ENCODE peak calls at places on chromosomes 3 and 15, in four cellular contexts. W is right atrium auricular region, D is endothelial cell of umbilical vein, J is WERI-Rb-1. L is an unnamed sample.

GRCh38 chr3:187737401-187738088 is 7.7 kb downstream of the BCL6 start:
- DNase-seq in J (peak; percentile 36), D (peak; percentile 79), W (peak; percentile 87), L (peak; percentile 82)

GRCh38 chr3:96996009-96996408 is 181.6 kb downstream of the EPHA6 start:
- DNase-seq in J (no peak), W (no peak), D (no peak), L (no peak)

GRCh38 chr3:197926418-197926817 is 23.6 kb upstream of the RPL35A start:
- DNase-seq in W (no peak), D (no peak), J (no peak), L (peak; percentile 83)

GRCh38 chr3:104291878-104292277 is 1074.8 kb upstream of the ALCAM start:
- DNase-seq in W (no peak), J (no peak), D (no peak), L (no peak)

GRCh38 chr3:150128126-150128525 is 157.4 kb upstream of the PFN2 start:
- DNase-seq in D (no peak), J (no peak), W (no peak), L (no peak)

GRCh38 chr15:90004671-90005070 is 3.5 kb downstream of the ZNF710 start:
- DNase-seq in W (peak; percentile 81), J (no peak), D (peak; percentile 50), L (no peak)

GRCh38 chr3:51703776-51704510 is 2.9 kb upstream of the GRM2 start:
- DNase-seq in J (no peak), W (no peak), D (no peak), L (no peak)

GRCh38 chr3:33134026-33134625 is 20.3 kb downstream of the CRTAP start:
- DNase-seq in D (peak; percentile 69), W (no peak), J (no peak), L (no peak)

GRCh38 chr3:32451049-32451659 is 51.5 kb downstream of the CMTM6 start:
- DNase-seq in J (no peak), W (no peak), D (no peak), L (no peak)

GRCh38 chr3:191085091-191085490 is 114.0 kb upstream of the OSTN start:
- DNase-seq in D (no peak), W (no peak), J (no peak), L (no peak)

GRCh38 chr3:194075802-194076460 is 60.0 kb upstream of the HES1 start:
- DNase-seq in D (no peak), J (no peak), W (no peak), L (peak; percentile 55)

GRCh38 chr3:39180546-39181346 is 11.6 kb downstream of the XIRP1 start:
- DNase-seq in J (peak; percentile 89), W (peak; percentile 96), D (peak; percentile 71), L (peak; percentile 95)

DNA sequence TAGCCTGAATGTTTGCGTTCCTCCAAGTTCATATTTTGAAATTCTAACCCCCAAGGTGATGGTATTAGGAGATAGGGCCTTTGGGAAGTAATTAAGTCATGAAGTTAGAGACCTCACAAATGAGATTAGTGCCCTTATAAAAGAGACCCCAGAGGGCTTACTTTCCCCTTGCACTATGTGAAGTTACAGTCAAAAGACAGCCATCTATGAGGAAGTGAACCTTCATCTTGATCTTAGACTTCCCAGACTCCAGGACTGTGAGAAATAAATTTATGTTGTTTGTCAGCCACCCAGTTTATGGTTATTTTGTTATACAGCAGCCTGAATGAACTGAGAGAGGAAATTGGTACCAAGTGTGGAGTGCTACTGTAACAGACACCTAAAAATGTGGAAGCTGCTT is 74.4 kb downstream of the DAPK2 start:
- DNase-seq in W (no peak), J (no peak), D (no peak), L (no peak)
- H3K9me3 ChIP-seq in W (no peaks in the 10 kb centered on the region), J (no peaks in the 10 kb centered on the region), D (no peaks in the 10 kb centered on the region), L (peaks cover 12% of the 10 kb centered on the region)

DNA sequence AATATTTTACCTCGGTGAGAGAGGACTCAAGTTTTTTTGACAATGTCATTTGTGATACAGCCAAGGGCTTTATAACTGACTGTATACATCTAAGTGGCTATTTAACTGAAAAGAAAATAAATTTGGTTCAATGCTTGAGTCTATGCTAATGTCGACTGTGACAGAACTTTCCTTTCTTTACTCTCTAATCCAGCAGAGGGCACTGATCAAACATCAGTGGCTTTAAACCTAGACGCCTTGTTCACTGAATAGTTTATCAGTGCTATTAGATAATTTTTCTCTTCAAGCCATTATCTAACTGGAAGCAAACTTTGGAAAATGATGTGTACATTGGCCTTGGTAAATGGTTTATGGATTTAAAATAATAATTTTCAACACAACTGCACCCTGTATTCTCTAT is 285.1 kb downstream of the CHL1 start:
- DNase-seq in D (no peak), J (no peak), W (no peak), L (no peak)
- TF ChIP-seq CTCF in D (no peak), J (peak; percentile 24), W (no peak), L (peak; percentile 62)

GRCh38 chr15:25056484-25057429 is 102.0 kb downstream of the SNRPN start:
- DNase-seq in W (peak; percentile 48), J (no peak), D (no peak), L (peak; percentile 64)
- H3K9me3 ChIP-seq in W (peaks cover 100% of the 10 kb centered on the region), J (peaks cover 77% of the 10 kb centered on the region), D (peaks cover 64% of the 10 kb centered on the region), L (peaks cover 100% of the 10 kb centered on the region)

GRCh38 chr3:171435143-171435542 is 25.1 kb downstream of the TNIK start:
- DNase-seq in D (no peak), W (no peak), J (no peak), L (peak; percentile 67)
- TF ChIP-seq CTCF in D (no peak), W (no peak), J (no peak), L (no peak)